ENCODE peak calls at places on chromosome 15, in four cellular contexts. O is non-pigmented ciliary epithelial cell; V is GM10248; L is activated T-cell treated with anti-CD3 and anti-CD28 coated beads, Interleukin-2, amount 50 U/mL, for 24 hours. U is an unnamed sample.

GRCh38 chr15:40981186-40981585 is 27.9 kb downstream of the CHAC1 start:
- DNase-seq in O (no peak), V (no peak), L (no peak), U (no peak)

GRCh38 chr15:98735304-98735703 is 87.0 kb downstream of the IGF1R start:
- DNase-seq in O (no peak), V (no peak), L (no peak), U (no peak)

GRCh38 chr15:90530250-90531051 is 728 bp downstream of the CRTC3 start:
- DNase-seq in O (no peak), V (peak), L (peak), U (peak)

GRCh38 chr15:101651753-101652097 is 456 bp downstream of the TM2D3 start:
- DNase-seq in O (no peak), V (no peak), L (no peak), U (no peak)

GRCh38 chr15:64503197-64503596 is 42.8 kb downstream of the ZNF609 start:
- DNase-seq in O (no peak), V (no peak), L (no peak), U (peak)

GRCh38 chr15:79007066-79007465 is 62.2 kb upstream of the CTSH start:
- DNase-seq in O (peak), V (no peak), L (no peak), U (no peak)

GRCh38 chr15:51917493-51917892 is 54.1 kb downstream of the LEO1 start:
- DNase-seq in O (no peak), V (no peak), L (no peak), U (peak)

GRCh38 chr15:25795061-25795460 is 68.1 kb downstream of the ATP10A start:
- DNase-seq in O (no peak), V (no peak), L (peak), U (no peak)

GRCh38 chr15:86135030-86135429 is 55.4 kb downstream of the AGBL1 start:
- DNase-seq in O (no peak), V (no peak), L (no peak), U (no peak)

GRCh38 chr15:66935688-66936087 is 129.7 kb upstream of the SMAD3 start:
- DNase-seq in O (no peak), V (no peak), L (no peak), U (no peak)

GRCh38 chr15:39504812-39505211 is 76.1 kb upstream of the THBS1 start:
- DNase-seq in O (peak), V (no peak), L (no peak), U (peak)

GRCh38 chr15:100781961-100782525 is 97.6 kb upstream of the ALDH1A3 start:
- DNase-seq in O (no peak), V (peak), L (peak), U (no peak)

GRCh38 chr15:58369261-58369699 is 62.5 kb upstream of the LIPC start:
- DNase-seq in O (no peak), V (no peak), L (no peak), U (peak)